ENCODE peak calls at places on chromosomes 11 and 22, in five cellular contexts. R, G, Z, O and V are unnamed samples. For H3K36me3, the result is how much of the 10 kb centered on the place peaks cover.

GRCh38 chr11:67314218-67314617 is 10.9 kb downstream of the SSH3 start:
- DNase-seq in R (no peak), G (no peak), Z (no peak), O (no peak), V (no peak)

GRCh38 chr11:128146926-128147605 is 440.3 kb downstream of the ETS1 start:
- DNase-seq in R (no peak), G (no peak), Z (no peak), O (no peak), V (no peak)

GRCh38 chr11:1193326-1194230 is 29.3 kb upstream of the MUC5B start:
- DNase-seq in R (no peak), G (peak), Z (peak), O (no peak), V (no peak)

GRCh38 chr11:20599424-20600346 is at the start of gene SLC6A5:
- DNase-seq in R (peak), G (no peak), Z (no peak), O (peak), V (no peak)

GRCh38 chr11:102389253-102389652 is 42.2 kb downstream of the BIRC2 start:
- DNase-seq in R (no peak), G (no peak), Z (no peak), O (no peak), V (no peak)

GRCh38 chr11:101765932-101766331 is 148.9 kb upstream of the CEP126 start:
- DNase-seq in R (no peak), G (no peak), Z (no peak), O (no peak), V (no peak)

GRCh38 chr22:17079572-17079971 is 5.2 kb upstream of the IL17RA start:
- DNase-seq in R (no peak), G (no peak), Z (no peak), O (peak), V (no peak)

GRCh38 chr11:96033054-96033453 is 109.1 kb upstream of the MTMR2 start:
- DNase-seq in R (no peak), G (no peak), Z (no peak), O (no peak), V (no peak)

GRCh38 chr11:72764503-72764902 is 12.3 kb upstream of the ARAP1 start:
- DNase-seq in R (no peak), G (peak), Z (no peak), O (no peak), V (no peak)

GRCh38 chr11:113531575-113532451 is 56.6 kb upstream of the DRD2 start:
- DNase-seq in R (no peak), G (no peak), Z (no peak), O (no peak), V (no peak)

GRCh38 chr11:2916114-2916891 is 12.9 kb downstream of the PHLDA2 start:
- DNase-seq in R (no peak), G (no peak), Z (no peak), O (no peak), V (no peak)

GRCh38 chr11:29025001-29025400 is 916.8 kb downstream of the METTL15 start:
- DNase-seq in R (no peak), G (no peak), Z (no peak), O (peak), V (no peak)

GRCh38 chr11:7969756-7970646 is 4.8 kb upstream of the NLRP10 start:
- DNase-seq in R (no peak), G (no peak), Z (no peak), O (no peak), V (no peak)

GRCh38 chr22:38943882-38944281 is 13.5 kb upstream of the APOBEC3A start:
- DNase-seq in R (no peak), G (no peak), Z (no peak), O (no peak), V (no peak)

GRCh38 chr11:124327775-124328174 is 7.8 kb upstream of the OR8D2 start:
- DNase-seq in R (no peak), G (no peak), Z (no peak), O (no peak), V (no peak)

GRCh38 chr22:22230438-22230837 is 14.1 kb upstream of the VPREB1 start:
- DNase-seq in R (no peak), G (no peak), Z (no peak), O (no peak), V (no peak)

GRCh38 chr22:22226448-22227187 is 18.0 kb upstream of the VPREB1 start:
- DNase-seq in R (no peak), G (no peak), Z (no peak), O (no peak), V (no peak)

GRCh38 chr22:22228421-22228820 is 16.2 kb upstream of the VPREB1 start:
- DNase-seq in R (no peak), G (no peak), Z (no peak), O (no peak), V (no peak)

GRCh38 chr22:22229683-22230420 is 14.7 kb upstream of the VPREB1 start:
- DNase-seq in R (no peak), G (no peak), Z (no peak), O (no peak), V (no peak)

GRCh38 chr22:22228921-22229320 is 15.7 kb upstream of the VPREB1 start:
- DNase-seq in R (no peak), G (no peak), Z (no peak), O (no peak), V (no peak)
- H3K27ac ChIP-seq in R (no peak), G (no peak), Z (no peak), O (no peak), V (no peak)

DNA sequence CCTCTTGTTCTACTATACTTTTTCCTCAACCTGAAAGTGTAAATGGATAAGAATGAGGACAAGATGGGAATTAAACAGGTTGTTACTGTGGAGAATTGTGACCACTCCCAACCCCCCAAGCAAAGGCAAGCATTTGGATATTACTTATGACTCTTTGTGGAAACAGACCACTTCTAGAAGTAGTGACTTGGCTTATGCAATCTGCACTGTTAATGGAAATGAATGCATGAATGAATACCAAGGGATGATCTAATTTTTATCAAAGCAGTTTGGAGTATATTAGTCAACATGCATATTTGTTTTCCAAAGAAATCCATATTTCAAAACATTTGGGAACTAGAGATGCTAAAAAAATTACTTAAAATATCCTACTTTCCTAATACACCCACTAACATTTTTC is 35.3 kb downstream of the AMOTL1 start:
- DNase-seq in R (no peak), G (no peak), Z (no peak), O (peak), V (no peak)
- H3K36me3 ChIP-seq in R (under half), G (under half), Z (under half), O (under half), V (under half)

GRCh38 chr11:45185228-45185729 is 38.8 kb downstream of the PRDM11 start:
- DNase-seq in R (no peak), G (no peak), Z (no peak), O (no peak), V (no peak)
- H3K27ac ChIP-seq in R (no peak), G (no peak), Z (no peak), O (no peak), V (no peak)

GRCh38 chr11:45864041-45864440 is 16.8 kb downstream of the CRY2 start:
- DNase-seq in R (no peak), G (no peak), Z (no peak), O (peak), V (no peak)
- H3K36me3 ChIP-seq in R (half or more), G (half or more), Z (under half), O (under half), V (half or more)

DNA sequence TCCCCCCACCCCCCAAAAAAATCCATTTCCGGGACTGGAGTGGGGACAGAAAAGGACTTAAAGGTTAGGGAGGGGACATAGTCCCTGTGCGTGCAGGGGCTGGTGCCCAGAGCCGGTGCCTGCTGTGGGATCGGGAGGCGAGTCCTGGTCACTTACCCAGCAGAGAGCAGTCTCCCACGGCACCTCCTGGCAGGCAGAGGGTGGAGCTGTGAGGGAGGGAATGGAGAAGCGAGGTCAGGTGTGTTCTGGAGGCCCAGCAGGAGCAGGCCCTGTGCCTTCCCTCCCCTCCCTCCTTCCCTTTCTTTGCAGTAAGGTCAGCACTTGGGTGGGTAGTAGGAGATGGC is 28.4 kb downstream of the SHANK3 start:
- DNase-seq in R (no peak), G (no peak), Z (no peak), O (no peak), V (no peak)
- H3K27ac ChIP-seq in R (no peak), G (no peak), Z (no peak), O (no peak), V (no peak)

DNA sequence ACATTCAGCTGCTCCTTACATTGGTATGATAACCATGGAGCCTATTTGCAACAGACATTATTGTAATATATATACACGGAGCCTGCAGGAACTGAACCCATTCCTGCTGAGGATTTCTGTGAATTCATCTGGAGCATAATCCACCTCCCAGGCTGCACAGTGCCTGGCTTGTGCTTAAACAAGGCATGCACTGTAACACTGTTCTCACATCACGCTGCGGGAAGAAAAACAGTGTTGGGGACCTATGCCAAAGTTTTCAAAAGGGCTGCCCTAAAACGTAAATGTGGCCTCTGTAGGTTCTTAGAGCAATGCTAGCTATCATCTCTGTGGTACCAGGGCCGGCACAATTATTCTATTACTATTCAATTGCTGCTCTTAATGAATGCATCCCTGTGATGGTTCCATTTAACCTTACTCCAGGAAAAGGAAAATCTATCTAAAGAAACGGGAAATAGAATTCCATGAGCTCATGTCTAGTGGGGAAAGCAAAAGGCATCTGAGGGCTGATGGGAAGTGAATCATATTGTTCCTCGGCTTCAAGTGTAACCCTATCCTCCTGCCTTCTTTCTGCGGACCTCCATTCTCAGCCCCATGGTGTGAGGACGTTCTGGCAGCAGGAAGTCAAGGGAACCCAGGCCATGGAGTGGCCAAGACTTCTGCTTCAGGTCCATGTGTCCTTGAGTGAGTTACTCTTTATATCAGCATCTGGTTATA is 525.5 kb downstream of the SOX6 start:
- DNase-seq in R (no peak), G (no peak), Z (no peak), O (no peak), V (no peak)
- H3K36me3 ChIP-seq in R (under half), G (under half), Z (under half), O (under half), V (under half)

GRCh38 chr22:43431821-43432554 is 20.2 kb downstream of the MPPED1 start:
- DNase-seq in R (no peak), G (no peak), Z (no peak), O (no peak), V (no peak)
- H3K27ac ChIP-seq in R (no peak), G (no peak), Z (no peak), O (no peak), V (no peak)